ENCODE peak calls at places on chromosomes 13 and 19, in nine cellular contexts. One of them, this sample, is unnamed.
A peak's percentile ranks its signal among the peaks of the same experiment; 100 is the strongest.

GRCh38 chr19:8017808-8018207 is 12.4 kb upstream of the ELAVL1 start:
- DNase-seq in right lobe of liver: no peak
- DNase-seq in nucleus accumbens: no peak
- DNase-seq in GOT3: no peak
- DNase-seq in NCI-H1048: no peak
- DNase-seq in psoas muscle: no peak
- DNase-seq in iris pigment epithelial cell: no peak
- DNase-seq in NCI-H345: no peak
- DNase-seq in activated naive CD8-positive, alpha-beta T cell treated with anti-CD3 and anti-CD28 coated beads for 36 hours: peak; percentile 34
- DNase-seq in this sample: no peak

GRCh38 chr19:30512748-30513389 is 140.7 kb downstream of the ZNF536 start:
- DNase-seq in right lobe of liver: no peak
- DNase-seq in nucleus accumbens: no peak
- DNase-seq in GOT3: no peak
- DNase-seq in NCI-H1048: no peak
- DNase-seq in psoas muscle: no peak
- DNase-seq in iris pigment epithelial cell: no peak
- DNase-seq in NCI-H345: no peak
- DNase-seq in activated naive CD8-positive, alpha-beta T cell treated with anti-CD3 and anti-CD28 coated beads for 36 hours: no peak
- DNase-seq in this sample: no peak

GRCh38 chr13:45989607-45990006 is 62.9 kb downstream of the ZC3H13 start:
- DNase-seq in right lobe of liver: no peak
- DNase-seq in nucleus accumbens: no peak
- DNase-seq in GOT3: no peak
- DNase-seq in NCI-H1048: no peak
- DNase-seq in psoas muscle: no peak
- DNase-seq in iris pigment epithelial cell: peak; percentile 85
- DNase-seq in NCI-H345: no peak
- DNase-seq in activated naive CD8-positive, alpha-beta T cell treated with anti-CD3 and anti-CD28 coated beads for 36 hours: no peak
- DNase-seq in this sample: peak; percentile 81

GRCh38 chr19:55585658-55586339 is 5.2 kb upstream of the ZNF579 start:
- DNase-seq in right lobe of liver: peak; percentile 68
- DNase-seq in nucleus accumbens: peak; percentile 82
- DNase-seq in GOT3: no peak
- DNase-seq in NCI-H1048: no peak
- DNase-seq in psoas muscle: peak; percentile 57
- DNase-seq in iris pigment epithelial cell: peak; percentile 87
- DNase-seq in NCI-H345: peak; percentile 82
- DNase-seq in activated naive CD8-positive, alpha-beta T cell treated with anti-CD3 and anti-CD28 coated beads for 36 hours: peak; percentile 44
- DNase-seq in this sample: peak; percentile 84

GRCh38 chr13:39110518-39111097 is 72.4 kb downstream of the NHLRC3 start:
- DNase-seq in right lobe of liver: no peak
- DNase-seq in nucleus accumbens: no peak
- DNase-seq in GOT3: no peak
- DNase-seq in NCI-H1048: no peak
- DNase-seq in psoas muscle: no peak
- DNase-seq in iris pigment epithelial cell: no peak
- DNase-seq in NCI-H345: no peak
- DNase-seq in activated naive CD8-positive, alpha-beta T cell treated with anti-CD3 and anti-CD28 coated beads for 36 hours: no peak
- DNase-seq in this sample: no peak

GRCh38 chr19:19315444-19315843 is 4.9 kb downstream of the SUGP1 start:
- DNase-seq in right lobe of liver: no peak
- DNase-seq in nucleus accumbens: no peak
- DNase-seq in GOT3: no peak
- DNase-seq in NCI-H1048: no peak
- DNase-seq in psoas muscle: no peak
- DNase-seq in iris pigment epithelial cell: no peak
- DNase-seq in NCI-H345: no peak
- DNase-seq in activated naive CD8-positive, alpha-beta T cell treated with anti-CD3 and anti-CD28 coated beads for 36 hours: no peak
- DNase-seq in this sample: no peak

GRCh38 chr19:29753190-29753933 is 38.3 kb upstream of the C19orf12 start:
- DNase-seq in right lobe of liver: no peak
- DNase-seq in nucleus accumbens: no peak
- DNase-seq in GOT3: no peak
- DNase-seq in NCI-H1048: no peak
- DNase-seq in psoas muscle: no peak
- DNase-seq in iris pigment epithelial cell: no peak
- DNase-seq in NCI-H345: no peak
- DNase-seq in activated naive CD8-positive, alpha-beta T cell treated with anti-CD3 and anti-CD28 coated beads for 36 hours: no peak
- DNase-seq in this sample: no peak

GRCh38 chr13:44967656-44968451 is 21.4 kb downstream of the NUFIP1 start:
- DNase-seq in right lobe of liver: no peak
- DNase-seq in nucleus accumbens: no peak
- DNase-seq in GOT3: no peak
- DNase-seq in NCI-H1048: no peak
- DNase-seq in psoas muscle: no peak
- DNase-seq in iris pigment epithelial cell: peak; percentile 58
- DNase-seq in NCI-H345: no peak
- DNase-seq in activated naive CD8-positive, alpha-beta T cell treated with anti-CD3 and anti-CD28 coated beads for 36 hours: no peak
- DNase-seq in this sample: peak; percentile 54

GRCh38 chr13:73317140-73317539 is 258.3 kb downstream of the KLF5 start:
- DNase-seq in right lobe of liver: no peak
- DNase-seq in nucleus accumbens: no peak
- DNase-seq in GOT3: no peak
- DNase-seq in NCI-H1048: no peak
- DNase-seq in psoas muscle: no peak
- DNase-seq in iris pigment epithelial cell: no peak
- DNase-seq in NCI-H345: no peak
- DNase-seq in activated naive CD8-positive, alpha-beta T cell treated with anti-CD3 and anti-CD28 coated beads for 36 hours: no peak
- DNase-seq in this sample: no peak

GRCh38 chr13:90526711-90527110 is 820.8 kb upstream of the MIR17HG start:
- DNase-seq in right lobe of liver: no peak
- DNase-seq in nucleus accumbens: no peak
- DNase-seq in GOT3: no peak
- DNase-seq in NCI-H1048: no peak
- DNase-seq in psoas muscle: no peak
- DNase-seq in iris pigment epithelial cell: no peak
- DNase-seq in NCI-H345: no peak
- DNase-seq in activated naive CD8-positive, alpha-beta T cell treated with anti-CD3 and anti-CD28 coated beads for 36 hours: no peak
- DNase-seq in this sample: no peak

GRCh38 chr19:5547881-5548280 is 19.9 kb downstream of the TINCR start:
- DNase-seq in right lobe of liver: no peak
- DNase-seq in nucleus accumbens: no peak
- DNase-seq in GOT3: no peak
- DNase-seq in NCI-H1048: no peak
- DNase-seq in psoas muscle: no peak
- DNase-seq in iris pigment epithelial cell: peak; percentile 31
- DNase-seq in NCI-H345: peak; percentile 10
- DNase-seq in activated naive CD8-positive, alpha-beta T cell treated with anti-CD3 and anti-CD28 coated beads for 36 hours: peak; percentile 27
- DNase-seq in this sample: peak; percentile 31

GRCh38 chr19:38274734-38275133 is 10.4 kb downstream of the SPINT2 start:
- DNase-seq in right lobe of liver: no peak
- DNase-seq in nucleus accumbens: peak; percentile 72
- DNase-seq in GOT3: no peak
- DNase-seq in NCI-H1048: no peak
- DNase-seq in psoas muscle: no peak
- DNase-seq in iris pigment epithelial cell: no peak
- DNase-seq in NCI-H345: no peak
- DNase-seq in activated naive CD8-positive, alpha-beta T cell treated with anti-CD3 and anti-CD28 coated beads for 36 hours: no peak
- DNase-seq in this sample: no peak

GRCh38 chr19:3785938-3786824 is at the start of gene MATK:
- DNase-seq in right lobe of liver: no peak
- DNase-seq in nucleus accumbens: no peak
- DNase-seq in GOT3: no peak
- DNase-seq in NCI-H1048: no peak
- DNase-seq in psoas muscle: no peak
- DNase-seq in iris pigment epithelial cell: no peak
- DNase-seq in NCI-H345: no peak
- DNase-seq in activated naive CD8-positive, alpha-beta T cell treated with anti-CD3 and anti-CD28 coated beads for 36 hours: peak; percentile 54
- DNase-seq in this sample: no peak

GRCh38 chr13:111066544-111066943 is 48.6 kb upstream of the ARHGEF7 start:
- DNase-seq in right lobe of liver: no peak
- DNase-seq in nucleus accumbens: no peak
- DNase-seq in GOT3: no peak
- DNase-seq in NCI-H1048: no peak
- DNase-seq in psoas muscle: no peak
- DNase-seq in iris pigment epithelial cell: no peak
- DNase-seq in NCI-H345: no peak
- DNase-seq in activated naive CD8-positive, alpha-beta T cell treated with anti-CD3 and anti-CD28 coated beads for 36 hours: no peak
- DNase-seq in this sample: no peak

GRCh38 chr13:101618440-101619187 is 166.1 kb downstream of the ITGBL1 start:
- DNase-seq in right lobe of liver: peak; percentile 33
- DNase-seq in nucleus accumbens: no peak
- DNase-seq in GOT3: no peak
- DNase-seq in NCI-H1048: no peak
- DNase-seq in psoas muscle: no peak
- DNase-seq in iris pigment epithelial cell: no peak
- DNase-seq in NCI-H345: no peak
- DNase-seq in activated naive CD8-positive, alpha-beta T cell treated with anti-CD3 and anti-CD28 coated beads for 36 hours: no peak
- DNase-seq in this sample: no peak